ENCODE peak calls at places on chromosomes 5 and 9, in four cellular contexts. One of them, this sample, is unnamed.

GRCh38 chr5:136062563-136063274 is 33.9 kb downstream of the TGFBI start:
- DNase-seq in activated CD8-positive, alpha-beta T cell treated with anti-CD3 and anti-CD28 coated beads for 36 hours: peak; percentile 34
- DNase-seq in vagina: peak; percentile 58
- DNase-seq in tibial artery: no peak
- DNase-seq in this sample: peak; percentile 30

GRCh38 chr5:95773325-95774059 is 42.4 kb downstream of the RHOBTB3 start:
- DNase-seq in vagina: no peak
- DNase-seq in activated CD8-positive, alpha-beta T cell treated with anti-CD3 and anti-CD28 coated beads for 36 hours: no peak
- DNase-seq in tibial artery: no peak
- DNase-seq in this sample: no peak

GRCh38 chr9:137252555-137253506 is 1.7 kb downstream of the STPG3 start:
- DNase-seq in vagina: no peak
- DNase-seq in tibial artery: no peak
- DNase-seq in activated CD8-positive, alpha-beta T cell treated with anti-CD3 and anti-CD28 coated beads for 36 hours: no peak
- DNase-seq in this sample: no peak

GRCh38 chr9:91720746-91721705 is 229.0 kb downstream of the ROR2 start:
- DNase-seq in activated CD8-positive, alpha-beta T cell treated with anti-CD3 and anti-CD28 coated beads for 36 hours: no peak
- DNase-seq in vagina: peak; percentile 43
- DNase-seq in tibial artery: no peak
- DNase-seq in this sample: peak; percentile 63

GRCh38 chr5:172894767-172895166 is 60.7 kb downstream of the ERGIC1 start:
- DNase-seq in vagina: no peak
- DNase-seq in activated CD8-positive, alpha-beta T cell treated with anti-CD3 and anti-CD28 coated beads for 36 hours: no peak
- DNase-seq in tibial artery: no peak
- DNase-seq in this sample: no peak

GRCh38 chr5:73540192-73540591 is 25.2 kb downstream of the ANKRA2 start:
- DNase-seq in vagina: no peak
- DNase-seq in activated CD8-positive, alpha-beta T cell treated with anti-CD3 and anti-CD28 coated beads for 36 hours: no peak
- DNase-seq in tibial artery: no peak
- DNase-seq in this sample: no peak

GRCh38 chr9:5524090-5524489 is 13.8 kb downstream of the PDCD1LG2 start:
- DNase-seq in activated CD8-positive, alpha-beta T cell treated with anti-CD3 and anti-CD28 coated beads for 36 hours: no peak
- DNase-seq in tibial artery: no peak
- DNase-seq in vagina: no peak
- DNase-seq in this sample: no peak

GRCh38 chr9:19127881-19128719 is 808 bp upstream of the PLIN2 start:
- DNase-seq in vagina: no peak
- DNase-seq in tibial artery: no peak
- DNase-seq in activated CD8-positive, alpha-beta T cell treated with anti-CD3 and anti-CD28 coated beads for 36 hours: peak; percentile 52
- DNase-seq in this sample: no peak

GRCh38 chr5:135457424-135458071 is 5.4 kb upstream of the TIFAB start:
- DNase-seq in activated CD8-positive, alpha-beta T cell treated with anti-CD3 and anti-CD28 coated beads for 36 hours: peak; percentile 78
- DNase-seq in vagina: no peak
- DNase-seq in tibial artery: no peak
- DNase-seq in this sample: peak; percentile 82

DNA sequence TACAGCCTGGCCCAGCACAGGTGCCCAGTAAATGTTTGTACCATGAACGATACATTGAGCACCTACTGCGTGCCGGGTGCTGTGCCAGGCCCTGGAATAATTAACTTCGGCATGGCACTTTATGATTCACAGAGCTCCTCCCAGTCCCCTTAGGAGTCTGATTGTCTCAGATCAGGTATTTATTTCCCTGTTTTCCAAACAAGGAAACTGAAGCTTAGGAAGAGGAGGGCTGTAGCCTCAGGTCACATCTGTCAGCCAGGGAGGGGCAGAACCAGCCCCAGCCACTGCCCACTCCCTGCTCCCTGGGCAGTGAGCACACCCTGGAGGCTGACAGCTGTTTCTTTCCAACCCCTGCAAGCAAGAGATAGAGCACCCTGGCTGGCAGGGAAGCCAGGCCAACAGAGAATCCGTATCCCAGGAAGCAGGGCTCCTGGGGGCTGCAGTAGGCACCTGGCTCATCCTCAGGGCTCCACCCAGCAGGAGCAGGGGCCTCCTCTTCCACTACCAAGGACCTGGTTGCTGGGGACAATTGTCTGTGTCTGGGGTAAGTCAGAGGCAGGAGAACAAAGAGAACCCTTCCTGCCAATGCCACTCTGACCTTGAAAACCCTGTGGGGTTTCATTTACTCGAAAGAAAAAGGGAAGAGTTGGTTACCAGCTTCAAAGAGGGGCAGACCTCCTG is 69.0 kb downstream of the DAB2IP start:
- DNase-seq in tibial artery: no peak
- DNase-seq in vagina: no peak
- DNase-seq in activated CD8-positive, alpha-beta T cell treated with anti-CD3 and anti-CD28 coated beads for 36 hours: no peak
- DNase-seq in this sample: no peak
- TF ChIP-seq CTCF in tibial artery: no peak
- TF ChIP-seq CTCF in vagina: no peak
- TF ChIP-seq CTCF in activated CD8-positive, alpha-beta T cell treated with anti-CD3 and anti-CD28 coated beads for 36 hours: no peak
- TF ChIP-seq CTCF in this sample: no peak

GRCh38 chr5:170268884-170269283 is 28.7 kb downstream of the LCP2 start:
- DNase-seq in vagina: no peak
- DNase-seq in tibial artery: no peak
- DNase-seq in activated CD8-positive, alpha-beta T cell treated with anti-CD3 and anti-CD28 coated beads for 36 hours: no peak
- DNase-seq in this sample: no peak
- TF ChIP-seq CTCF in vagina: no peak
- TF ChIP-seq CTCF in tibial artery: no peak
- TF ChIP-seq CTCF in activated CD8-positive, alpha-beta T cell treated with anti-CD3 and anti-CD28 coated beads for 36 hours: no peak
- TF ChIP-seq CTCF in this sample: no peak

DNA sequence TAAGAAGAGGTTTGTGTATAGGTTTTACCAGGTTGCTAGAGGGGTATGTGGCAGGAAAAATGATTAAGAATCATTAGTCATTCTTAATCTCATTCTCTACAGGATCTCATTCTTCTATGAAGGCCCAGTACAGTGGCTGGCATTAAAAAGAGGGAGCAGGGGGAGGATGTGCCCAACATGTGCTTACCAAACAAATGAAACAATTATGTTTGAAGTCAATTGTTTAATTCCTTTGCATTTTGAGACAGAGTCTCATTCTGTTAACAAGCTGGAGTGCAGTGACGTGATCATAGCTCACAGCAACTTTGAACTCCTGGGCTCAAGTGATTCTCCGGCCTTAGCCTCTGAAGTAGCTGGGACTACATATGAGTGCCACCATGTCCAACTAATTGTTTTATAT is 23.0 kb downstream of the FNIP1 start:
- DNase-seq in activated CD8-positive, alpha-beta T cell treated with anti-CD3 and anti-CD28 coated beads for 36 hours: no peak
- DNase-seq in tibial artery: no peak
- DNase-seq in vagina: no peak
- DNase-seq in this sample: no peak
- TF ChIP-seq CTCF in activated CD8-positive, alpha-beta T cell treated with anti-CD3 and anti-CD28 coated beads for 36 hours: no peak
- TF ChIP-seq CTCF in tibial artery: no peak
- TF ChIP-seq CTCF in vagina: no peak
- TF ChIP-seq CTCF in this sample: no peak

DNA sequence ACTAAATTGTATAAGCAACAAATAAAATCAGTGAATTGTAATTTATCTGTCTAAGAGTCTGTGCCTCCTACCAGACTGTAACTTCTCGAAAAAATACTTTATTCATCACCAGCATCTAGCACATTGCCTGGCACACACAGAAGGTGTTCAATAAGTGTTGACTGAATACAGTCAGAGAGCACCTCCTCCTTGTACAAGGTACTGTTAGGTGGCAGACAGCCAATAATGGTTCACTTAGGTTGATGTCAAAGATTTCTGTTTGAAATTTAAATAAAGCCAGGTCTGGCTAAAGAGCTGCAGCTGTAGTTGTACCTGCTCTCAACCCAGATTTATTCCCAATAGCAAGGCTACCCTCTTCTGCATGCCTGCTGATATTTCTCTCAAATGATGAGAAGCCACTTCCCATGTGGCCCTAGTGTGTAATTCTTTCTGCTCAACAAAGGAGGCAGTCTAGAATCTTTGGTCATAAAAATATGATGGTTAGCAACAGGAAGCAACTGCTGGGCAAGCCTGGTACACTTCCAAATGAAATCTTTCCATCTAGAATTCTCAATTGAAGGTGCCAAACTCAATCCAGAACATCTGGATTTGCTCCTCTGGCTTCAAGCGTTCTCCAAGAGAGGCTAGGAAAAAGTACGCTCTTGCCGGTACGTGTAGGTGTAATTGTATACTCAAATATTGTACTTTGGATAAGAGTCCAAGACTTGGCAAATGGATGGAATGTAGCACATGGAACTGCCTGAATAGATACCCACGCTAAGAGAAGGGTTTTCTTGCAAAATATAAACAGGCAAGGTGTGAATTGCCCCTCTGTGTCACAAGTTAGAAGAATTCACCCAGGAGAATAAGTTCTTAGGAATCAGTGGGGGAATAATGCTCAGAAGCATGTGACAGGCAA is 95.6 kb downstream of the NR6A1 start:
- DNase-seq in activated CD8-positive, alpha-beta T cell treated with anti-CD3 and anti-CD28 coated beads for 36 hours: no peak
- DNase-seq in vagina: no peak
- DNase-seq in tibial artery: no peak
- DNase-seq in this sample: no peak
- TF ChIP-seq CTCF in activated CD8-positive, alpha-beta T cell treated with anti-CD3 and anti-CD28 coated beads for 36 hours: no peak
- TF ChIP-seq CTCF in vagina: no peak
- TF ChIP-seq CTCF in tibial artery: peak; percentile 13
- TF ChIP-seq CTCF in this sample: no peak

GRCh38 chr9:13688990-13689600 is 409.6 kb upstream of the MPDZ start:
- DNase-seq in vagina: no peak
- DNase-seq in tibial artery: no peak
- DNase-seq in activated CD8-positive, alpha-beta T cell treated with anti-CD3 and anti-CD28 coated beads for 36 hours: no peak
- DNase-seq in this sample: no peak
- TF ChIP-seq CTCF in vagina: no peak
- TF ChIP-seq CTCF in tibial artery: peak; percentile 40
- TF ChIP-seq CTCF in activated CD8-positive, alpha-beta T cell treated with anti-CD3 and anti-CD28 coated beads for 36 hours: no peak
- TF ChIP-seq CTCF in this sample: no peak

GRCh38 chr5:23208959-23209431 is 298.4 kb upstream of the PRDM9 start:
- DNase-seq in activated CD8-positive, alpha-beta T cell treated with anti-CD3 and anti-CD28 coated beads for 36 hours: peak; percentile 6
- DNase-seq in vagina: no peak
- DNase-seq in tibial artery: no peak
- DNase-seq in this sample: peak; percentile 56
- TF ChIP-seq CTCF in activated CD8-positive, alpha-beta T cell treated with anti-CD3 and anti-CD28 coated beads for 36 hours: peak; percentile 34
- TF ChIP-seq CTCF in vagina: no peak
- TF ChIP-seq CTCF in tibial artery: peak; percentile 27
- TF ChIP-seq CTCF in this sample: peak; percentile 67

DNA sequence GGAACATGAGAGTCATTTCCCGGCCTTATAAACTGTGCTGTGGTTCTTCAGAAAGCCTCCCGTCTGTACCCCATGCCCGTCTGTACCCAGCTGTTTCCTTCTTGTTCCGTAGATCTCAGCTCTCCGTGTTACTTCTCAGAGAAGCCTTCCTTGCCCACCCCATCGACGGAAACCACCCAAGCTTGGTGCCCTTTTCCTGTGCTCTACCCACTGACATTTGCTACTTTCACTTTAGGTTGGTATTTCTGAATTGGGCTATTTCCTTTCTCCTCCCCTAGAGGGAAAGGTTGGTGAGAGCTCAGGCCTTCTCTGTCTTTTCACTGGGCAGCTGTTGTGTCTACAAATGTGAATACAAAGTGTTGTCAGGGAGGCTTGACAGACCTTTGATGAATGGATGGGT is 764.5 kb upstream of the ADAMTS16 start:
- DNase-seq in tibial artery: no peak
- DNase-seq in vagina: no peak
- DNase-seq in activated CD8-positive, alpha-beta T cell treated with anti-CD3 and anti-CD28 coated beads for 36 hours: no peak
- DNase-seq in this sample: no peak
- TF ChIP-seq CTCF in tibial artery: no peak
- TF ChIP-seq CTCF in vagina: no peak
- TF ChIP-seq CTCF in activated CD8-positive, alpha-beta T cell treated with anti-CD3 and anti-CD28 coated beads for 36 hours: no peak
- TF ChIP-seq CTCF in this sample: no peak

GRCh38 chr5:62082370-62082778 is 223.6 kb upstream of the KIF2A start:
- DNase-seq in vagina: no peak
- DNase-seq in tibial artery: no peak
- DNase-seq in activated CD8-positive, alpha-beta T cell treated with anti-CD3 and anti-CD28 coated beads for 36 hours: no peak
- DNase-seq in this sample: no peak

GRCh38 chr5:62083661-62084060 is 222.3 kb upstream of the KIF2A start:
- DNase-seq in vagina: no peak
- DNase-seq in activated CD8-positive, alpha-beta T cell treated with anti-CD3 and anti-CD28 coated beads for 36 hours: no peak
- DNase-seq in tibial artery: no peak
- DNase-seq in this sample: no peak

GRCh38 chr5:62083247-62083646 is 222.8 kb upstream of the KIF2A start:
- DNase-seq in activated CD8-positive, alpha-beta T cell treated with anti-CD3 and anti-CD28 coated beads for 36 hours: no peak
- DNase-seq in tibial artery: no peak
- DNase-seq in vagina: no peak
- DNase-seq in this sample: no peak

GRCh38 chr5:62084391-62084790 is 221.6 kb upstream of the KIF2A start:
- DNase-seq in activated CD8-positive, alpha-beta T cell treated with anti-CD3 and anti-CD28 coated beads for 36 hours: no peak
- DNase-seq in tibial artery: no peak
- DNase-seq in vagina: no peak
- DNase-seq in this sample: no peak
- TF ChIP-seq CTCF in activated CD8-positive, alpha-beta T cell treated with anti-CD3 and anti-CD28 coated beads for 36 hours: no peak
- TF ChIP-seq CTCF in tibial artery: no peak
- TF ChIP-seq CTCF in vagina: no peak
- TF ChIP-seq CTCF in this sample: no peak